ENCODE peak calls at places on chromosome 16, in six cellular contexts. R is AG09309, L is body of pancreas, P is heart left ventricle, J is prostate gland, Y is ovary. C is an unnamed sample.

GRCh38 chr16:87409153-87409552 is 17.0 kb downstream of the MAP1LC3B start:
- DNase-seq in R (no peak), L (no peak), P (no peak), J (no peak), Y (no peak), C (no peak)

GRCh38 chr16:50473375-50473945 is 74.7 kb upstream of the NKD1 start:
- DNase-seq in R (no peak), L (no peak), P (no peak), J (no peak), Y (no peak), C (no peak)

GRCh38 chr16:50254072-50254471 is 12.3 kb upstream of the ADCY7 start:
- DNase-seq in R (no peak), L (no peak), P (no peak), J (no peak), Y (no peak), C (no peak)

GRCh38 chr16:87860553-87861299 is 8.6 kb downstream of the SLC7A5 start:
- DNase-seq in R (no peak), L (peak), P (no peak), J (no peak), Y (no peak), C (peak)

GRCh38 chr16:17951273-17951845 is 385.2 kb downstream of the NPIPA8 start:
- DNase-seq in R (no peak), L (no peak), P (no peak), J (no peak), Y (no peak), C (no peak)

GRCh38 chr16:77732241-77732946 is 10.1 kb downstream of the NUDT7 start:
- DNase-seq in R (no peak), L (no peak), P (no peak), J (no peak), Y (no peak), C (no peak)

GRCh38 chr16:85041184-85041928 is 13.8 kb downstream of the KIAA0513 start:
- DNase-seq in R (no peak), L (no peak), P (no peak), J (no peak), Y (no peak), C (no peak)

GRCh38 chr16:5665770-5666169 is 568.2 kb upstream of the EEF2KMT start:
- DNase-seq in R (no peak), L (no peak), P (no peak), J (no peak), Y (no peak), C (no peak)

DNA sequence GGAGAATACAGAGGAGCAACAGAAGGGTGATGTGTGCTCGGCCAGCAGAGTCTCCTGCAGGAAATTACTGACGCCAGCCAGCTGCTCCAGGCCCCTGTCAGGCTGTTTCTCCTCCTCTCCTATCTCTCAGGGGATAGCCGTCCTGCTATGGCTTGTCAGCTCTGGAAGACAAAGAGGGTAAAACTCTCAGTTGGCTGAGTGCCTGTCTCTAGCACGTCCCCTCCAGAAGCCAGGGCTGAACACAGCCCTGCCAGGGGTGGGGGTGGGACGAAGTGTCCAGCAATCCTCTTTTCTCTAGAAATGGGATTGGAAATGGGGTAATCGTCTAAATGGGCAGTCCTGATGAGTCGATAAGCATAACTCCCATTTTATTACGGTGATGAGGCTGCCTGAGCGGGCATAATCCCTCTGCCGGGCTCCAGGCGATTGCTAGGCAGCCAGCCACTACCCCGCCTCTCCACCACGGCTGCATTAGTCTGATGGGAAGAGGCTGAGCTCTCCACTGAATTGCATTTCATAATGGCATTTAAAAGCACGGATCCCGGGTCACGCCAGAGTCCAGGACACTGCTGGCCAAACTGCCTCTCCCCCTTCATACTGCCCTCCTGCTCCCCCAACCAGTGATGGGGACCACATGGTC is 89.0 kb upstream of the GNAO1 start:
- DNase-seq in R (no peak), L (peak), P (peak), J (no peak), Y (peak), C (no peak)
- H3K4me3 ChIP-seq in R (no peak), L (no peak), P (peak), J (no peak), Y (no peak), C (no peak)

GRCh38 chr16:22205577-22206012 is 483 bp upstream of the EEF2K start:
- DNase-seq in R (no peak), L (no peak), P (no peak), J (no peak), Y (no peak), C (no peak)
- H3K4me3 ChIP-seq in R (peak), L (no peak), P (peak), J (peak), Y (peak), C (peak)

GRCh38 chr16:68744744-68745280 is 7.7 kb downstream of the CDH1 start:
- DNase-seq in R (no peak), L (peak), P (no peak), J (peak), Y (no peak), C (no peak)
- H3K4me3 ChIP-seq in R (no peak), L (no peak), P (no peak), J (no peak), Y (no peak), C (no peak)

DNA sequence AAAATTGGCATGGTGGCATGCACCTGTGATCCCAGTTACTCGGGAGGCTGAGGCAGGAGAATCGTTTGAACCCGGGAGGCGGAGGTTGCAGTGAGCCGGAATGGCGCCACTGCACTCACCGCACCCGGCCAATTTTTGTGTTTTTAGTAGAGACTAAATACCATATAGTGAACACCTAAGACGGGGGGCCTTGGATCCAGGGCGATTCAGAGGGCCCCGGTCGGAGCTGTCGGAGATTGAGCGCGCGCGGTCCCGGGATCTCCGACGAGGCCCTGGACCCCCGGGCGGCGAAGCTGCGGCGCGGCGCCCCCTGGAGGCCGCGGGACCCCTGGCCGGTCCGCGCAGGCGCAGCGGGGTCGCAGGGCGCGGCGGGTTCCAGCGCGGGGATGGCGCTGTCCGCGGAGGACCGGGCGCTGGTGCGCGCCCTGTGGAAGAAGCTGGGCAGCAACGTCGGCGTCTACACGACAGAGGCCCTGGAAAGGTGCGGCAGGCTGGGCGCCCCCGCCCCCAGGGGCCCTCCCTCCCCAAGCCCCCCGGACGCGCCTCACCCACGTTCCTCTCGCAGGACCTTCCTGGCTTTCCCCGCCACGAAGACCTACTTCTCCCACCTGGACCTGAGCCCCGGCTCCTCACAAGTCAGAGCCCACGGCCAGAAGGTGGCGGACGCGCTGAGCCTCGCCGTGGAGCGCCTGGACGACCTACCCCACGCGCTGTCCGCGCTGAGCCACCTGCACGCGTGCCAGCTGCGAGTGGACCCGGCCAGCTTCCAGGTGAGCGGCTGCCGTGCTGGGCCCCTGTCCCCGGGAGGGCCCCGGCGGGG is at the start of gene HBQ1:
- DNase-seq in R (no peak), L (peak), P (no peak), J (no peak), Y (no peak), C (no peak)
- H3K4me3 ChIP-seq in R (peak), L (no peak), P (peak), J (peak), Y (peak), C (peak)

DNA sequence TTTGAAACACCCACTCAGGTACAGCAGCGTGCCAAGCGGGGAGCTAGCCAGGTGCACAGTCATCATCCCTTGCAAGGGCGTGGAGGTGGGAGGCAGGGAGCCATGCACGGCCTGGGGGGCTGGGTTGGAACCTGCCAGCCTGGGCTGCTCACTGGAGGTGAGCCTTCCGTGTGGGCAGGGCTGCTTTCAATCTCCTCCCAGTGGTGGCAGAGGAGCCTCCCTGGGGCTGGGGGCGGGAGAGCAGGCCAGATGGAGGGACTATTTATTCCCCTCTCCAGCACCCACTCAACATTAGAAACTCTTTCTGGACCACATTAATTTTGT is 90.3 kb downstream of the KATNIP start:
- DNase-seq in R (no peak), L (no peak), P (no peak), J (no peak), Y (no peak), C (no peak)
- H3K4me3 ChIP-seq in R (no peak), L (no peak), P (no peak), J (no peak), Y (no peak), C (no peak)

DNA sequence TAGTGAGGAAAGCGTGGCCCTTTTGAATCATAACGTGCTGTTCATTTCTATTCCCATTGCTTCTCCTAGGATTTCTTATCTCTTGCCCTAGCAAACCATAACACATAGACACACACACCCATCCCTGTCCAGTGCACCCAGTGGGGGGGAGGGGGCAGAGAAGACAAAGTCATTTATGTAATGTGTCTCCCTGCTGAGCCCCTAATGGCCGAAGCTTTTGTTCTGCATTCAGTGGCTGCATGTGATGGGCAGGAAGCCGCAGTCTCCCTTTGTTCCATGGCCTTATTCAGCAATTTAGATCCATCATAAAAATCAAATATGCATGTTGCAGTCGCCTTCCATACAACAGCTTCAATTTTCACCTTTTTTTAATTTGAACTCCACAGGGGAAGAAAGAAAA is 325.4 kb downstream of the ZFHX3 start:
- DNase-seq in R (no peak), L (no peak), P (no peak), J (no peak), Y (no peak), C (no peak)
- H3K4me3 ChIP-seq in R (no peak), L (no peak), P (no peak), J (no peak), Y (no peak), C (no peak)